ENCODE peak calls at places on chromosome 9, in seven cellular contexts. U is activated naive CD4-positive, alpha-beta T cell treated with anti-CD3 and anti-CD28 coated beads, Interleukin-2, amount 10 ng/mL, durations not matched to agents 7 days and 5 days; Y is psoas muscle; B is HTR-8/SVneo; S is stimulated activated CD4-positive, alpha-beta T cell treated with anti-CD3 and anti-CD28 coated beads, Interleukin-1b, Interleukin-23, amount 100 ng/mL, for 48 hours; X is CD4-positive, CD25-positive, alpha-beta regulatory T cell; C is DMS79. H is an unnamed sample.

GRCh38 chr9:6305954-6306563 is 22.1 kb upstream of the TPD52L3 start:
- DNase-seq in U (no peak), X (peak), Y (no peak), S (no peak), B (peak), C (peak), H (no peak)

GRCh38 chr9:100515578-100516494 is 42.9 kb downstream of the TMEFF1 start:
- DNase-seq in S (no peak), B (no peak), Y (no peak), C (no peak), X (no peak), U (no peak), H (no peak)

GRCh38 chr9:22158983-22159382 is 149.9 kb upstream of the CDKN2B start:
- DNase-seq in U (no peak), X (no peak), B (no peak), S (no peak), C (no peak), Y (peak), H (no peak)

GRCh38 chr9:110370316-110370715 is 32.7 kb upstream of the TXNDC8 start:
- DNase-seq in C (no peak), X (no peak), B (peak), U (no peak), Y (no peak), S (no peak), H (no peak)

GRCh38 chr9:78044886-78045285 is 13.3 kb upstream of the GNAQ start:
- DNase-seq in Y (no peak), C (no peak), X (no peak), B (no peak), U (no peak), S (no peak), H (no peak)

GRCh38 chr9:137900584-137901310 is 23.2 kb downstream of the CACNA1B start:
- DNase-seq in Y (no peak), S (no peak), C (no peak), B (no peak), U (no peak), X (no peak), H (no peak)

GRCh38 chr9:125992557-125992956 is 245.4 kb downstream of the PBX3 start:
- DNase-seq in U (peak), B (no peak), X (no peak), S (no peak), Y (no peak), C (no peak), H (no peak)

GRCh38 chr9:128683340-128684064 is 5.5 kb upstream of the SET start:
- DNase-seq in C (no peak), S (peak), U (peak), Y (no peak), B (no peak), X (no peak), H (no peak)

GRCh38 chr9:126304946-126305370 is 21.7 kb upstream of the MVB12B start:
- DNase-seq in X (no peak), U (no peak), S (no peak), C (no peak), Y (no peak), B (no peak), H (no peak)

GRCh38 chr9:20898885-20899554 is 132.4 kb downstream of the HACD4 start:
- DNase-seq in U (no peak), Y (no peak), C (no peak), X (no peak), B (no peak), S (peak), H (no peak)

GRCh38 chr9:38309324-38310195 is 82.9 kb upstream of the ALDH1B1 start:
- DNase-seq in S (no peak), B (no peak), X (no peak), Y (no peak), U (no peak), C (no peak), H (no peak)

GRCh38 chr9:14769235-14769580 is 46.7 kb upstream of the CER1 start:
- DNase-seq in U (no peak), S (no peak), Y (no peak), C (no peak), B (no peak), X (no peak), H (no peak)

H was measured in activated T-helper 9 cell treated with anti-CD3 and anti-CD28 coated beads, Interleukin-2, amount 50 U/mL, for 16 hours.